ENCODE peak calls at places on chromosomes 7 and 10, in six cellular contexts. One of them, this sample, is unnamed.

GRCh38 chr10:103481974-103482531 is 3.0 kb upstream of the CALHM3 start:
- DNase-seq in IMR-90: peak
- DNase-seq in H9: no peak
- DNase-seq in mesenchymal stem cell: peak
- DNase-seq in H1: no peak
- DNase-seq in trophoblast cell: peak
- DNase-seq in this sample: no peak

GRCh38 chr7:125423444-125424155 is 494.0 kb upstream of the POT1 start:
- DNase-seq in IMR-90: no peak
- DNase-seq in H9: no peak
- DNase-seq in mesenchymal stem cell: peak
- DNase-seq in H1: no peak
- DNase-seq in trophoblast cell: no peak
- DNase-seq in this sample: no peak

GRCh38 chr7:1585142-1585981 is 15.5 kb upstream of the PSMG3 start:
- DNase-seq in IMR-90: no peak
- DNase-seq in H9: no peak
- DNase-seq in mesenchymal stem cell: no peak
- DNase-seq in H1: no peak
- DNase-seq in trophoblast cell: no peak
- DNase-seq in this sample: no peak

GRCh38 chr10:116690356-116691078 is 51.8 kb downstream of the HSPA12A start:
- DNase-seq in IMR-90: peak
- DNase-seq in H9: peak
- DNase-seq in mesenchymal stem cell: peak
- DNase-seq in H1: peak
- DNase-seq in trophoblast cell: peak
- DNase-seq in this sample: no peak

GRCh38 chr10:124532106-124532641 is 70.6 kb downstream of the LHPP start:
- DNase-seq in IMR-90: no peak
- DNase-seq in H9: peak
- DNase-seq in mesenchymal stem cell: no peak
- DNase-seq in H1: peak
- DNase-seq in trophoblast cell: peak
- DNase-seq in this sample: no peak

GRCh38 chr7:151351967-151352366 is 10.4 kb downstream of the NUB1 start:
- DNase-seq in IMR-90: no peak
- DNase-seq in H9: no peak
- DNase-seq in mesenchymal stem cell: no peak
- DNase-seq in H1: no peak
- DNase-seq in trophoblast cell: peak
- DNase-seq in this sample: no peak

GRCh38 chr7:380724-381210 is 90.8 kb downstream of the FOXL3 start:
- DNase-seq in IMR-90: no peak
- DNase-seq in H9: peak
- DNase-seq in mesenchymal stem cell: no peak
- DNase-seq in H1: no peak
- DNase-seq in trophoblast cell: no peak
- DNase-seq in this sample: no peak

GRCh38 chr7:98203261-98203963 is 7.8 kb upstream of the BHLHA15 start:
- DNase-seq in IMR-90: no peak
- DNase-seq in H9: no peak
- DNase-seq in mesenchymal stem cell: no peak
- DNase-seq in H1: no peak
- DNase-seq in trophoblast cell: no peak
- DNase-seq in this sample: no peak

GRCh38 chr10:115657161-115657850 is 564.1 kb downstream of the ATRNL1 start:
- DNase-seq in IMR-90: no peak
- DNase-seq in H9: no peak
- DNase-seq in mesenchymal stem cell: peak
- DNase-seq in H1: no peak
- DNase-seq in trophoblast cell: no peak
- DNase-seq in this sample: no peak

GRCh38 chr10:124688889-124689670 is 55.1 kb downstream of the FAM53B start:
- DNase-seq in IMR-90: no peak
- DNase-seq in H9: no peak
- DNase-seq in mesenchymal stem cell: no peak
- DNase-seq in H1: no peak
- DNase-seq in trophoblast cell: no peak
- DNase-seq in this sample: no peak

GRCh38 chr7:100673942-100674431 is 447 bp downstream of the GNB2 start:
- DNase-seq in IMR-90: no peak
- DNase-seq in H9: no peak
- DNase-seq in mesenchymal stem cell: no peak
- DNase-seq in H1: peak
- DNase-seq in trophoblast cell: no peak
- DNase-seq in this sample: no peak
- H2BK120ac ChIP-seq in IMR-90: peak
- H2BK120ac ChIP-seq in H9: no peak
- H2BK120ac ChIP-seq in mesenchymal stem cell: peak
- H2BK120ac ChIP-seq in H1: no peak
- H2BK120ac ChIP-seq in trophoblast cell: peak
- H2BK120ac ChIP-seq in this sample: no peak

GRCh38 chr10:73591578-73591902 is 398 bp upstream of the USP54 start:
- DNase-seq in IMR-90: no peak
- DNase-seq in H9: no peak
- DNase-seq in mesenchymal stem cell: no peak
- DNase-seq in H1: no peak
- DNase-seq in trophoblast cell: peak
- DNase-seq in this sample: peak
- H4K8ac ChIP-seq in IMR-90: peak
- H4K8ac ChIP-seq in H9: no peak
- H4K8ac ChIP-seq in mesenchymal stem cell: no peak
- H4K8ac ChIP-seq in H1: no peak
- H4K8ac ChIP-seq in trophoblast cell: no peak
- H4K8ac ChIP-seq in this sample: no peak

DNA sequence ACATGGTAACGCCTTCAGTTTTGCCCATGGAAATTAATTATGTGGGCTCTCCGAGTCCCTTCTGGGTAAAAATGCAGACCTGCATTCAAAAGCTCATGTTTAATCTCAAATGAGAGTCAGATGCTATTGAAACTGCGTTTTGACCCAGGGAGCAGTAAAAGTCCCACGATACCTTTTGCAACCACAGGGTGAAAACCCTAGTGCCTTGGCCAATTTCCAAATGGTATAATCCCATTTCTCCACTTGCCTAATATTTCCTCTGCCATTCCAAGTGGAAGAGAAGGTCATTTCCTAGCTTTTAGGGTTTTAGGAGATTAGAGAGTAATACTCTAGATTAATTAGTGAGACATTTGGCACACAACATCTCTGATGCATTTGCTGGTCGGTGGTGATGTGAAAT is 132.5 kb downstream of the NRP1 start:
- DNase-seq in IMR-90: no peak
- DNase-seq in H9: no peak
- DNase-seq in mesenchymal stem cell: no peak
- DNase-seq in H1: no peak
- DNase-seq in trophoblast cell: no peak
- DNase-seq in this sample: no peak
- H2AFZ ChIP-seq in IMR-90: no peak
- H2AFZ ChIP-seq in H9: no peak
- H2AFZ ChIP-seq in mesenchymal stem cell: no peak
- H2AFZ ChIP-seq in H1: no peak
- H2AFZ ChIP-seq in trophoblast cell: no peak
- H2AFZ ChIP-seq in this sample: no peak

GRCh38 chr7:44189993-44190872 is 994 bp upstream of the GCK start:
- DNase-seq in IMR-90: no peak
- DNase-seq in H9: no peak
- DNase-seq in mesenchymal stem cell: no peak
- DNase-seq in H1: no peak
- DNase-seq in trophoblast cell: no peak
- DNase-seq in this sample: no peak
- H2BK120ac ChIP-seq in IMR-90: no peak
- H2BK120ac ChIP-seq in H9: no peak
- H2BK120ac ChIP-seq in mesenchymal stem cell: no peak
- H2BK120ac ChIP-seq in H1: no peak
- H2BK120ac ChIP-seq in trophoblast cell: no peak
- H2BK120ac ChIP-seq in this sample: no peak

GRCh38 chr7:73739387-73739767 is 775 bp upstream of the ABHD11 start:
- DNase-seq in IMR-90: no peak
- DNase-seq in H9: no peak
- DNase-seq in mesenchymal stem cell: no peak
- DNase-seq in H1: no peak
- DNase-seq in trophoblast cell: peak
- DNase-seq in this sample: no peak

GRCh38 chr7:73738220-73738611 is 386 bp downstream of the ABHD11 start:
- DNase-seq in IMR-90: peak
- DNase-seq in H9: peak
- DNase-seq in mesenchymal stem cell: peak
- DNase-seq in H1: peak
- DNase-seq in trophoblast cell: peak
- DNase-seq in this sample: no peak

GRCh38 chr7:73740212-73740611 is 1.6 kb upstream of the ABHD11 start:
- DNase-seq in IMR-90: no peak
- DNase-seq in H9: no peak
- DNase-seq in mesenchymal stem cell: no peak
- DNase-seq in H1: no peak
- DNase-seq in trophoblast cell: no peak
- DNase-seq in this sample: no peak

GRCh38 chr7:73737491-73738219 is 947 bp downstream of the ABHD11 start:
- DNase-seq in IMR-90: no peak
- DNase-seq in H9: no peak
- DNase-seq in mesenchymal stem cell: no peak
- DNase-seq in H1: no peak
- DNase-seq in trophoblast cell: peak
- DNase-seq in this sample: no peak

DNA sequence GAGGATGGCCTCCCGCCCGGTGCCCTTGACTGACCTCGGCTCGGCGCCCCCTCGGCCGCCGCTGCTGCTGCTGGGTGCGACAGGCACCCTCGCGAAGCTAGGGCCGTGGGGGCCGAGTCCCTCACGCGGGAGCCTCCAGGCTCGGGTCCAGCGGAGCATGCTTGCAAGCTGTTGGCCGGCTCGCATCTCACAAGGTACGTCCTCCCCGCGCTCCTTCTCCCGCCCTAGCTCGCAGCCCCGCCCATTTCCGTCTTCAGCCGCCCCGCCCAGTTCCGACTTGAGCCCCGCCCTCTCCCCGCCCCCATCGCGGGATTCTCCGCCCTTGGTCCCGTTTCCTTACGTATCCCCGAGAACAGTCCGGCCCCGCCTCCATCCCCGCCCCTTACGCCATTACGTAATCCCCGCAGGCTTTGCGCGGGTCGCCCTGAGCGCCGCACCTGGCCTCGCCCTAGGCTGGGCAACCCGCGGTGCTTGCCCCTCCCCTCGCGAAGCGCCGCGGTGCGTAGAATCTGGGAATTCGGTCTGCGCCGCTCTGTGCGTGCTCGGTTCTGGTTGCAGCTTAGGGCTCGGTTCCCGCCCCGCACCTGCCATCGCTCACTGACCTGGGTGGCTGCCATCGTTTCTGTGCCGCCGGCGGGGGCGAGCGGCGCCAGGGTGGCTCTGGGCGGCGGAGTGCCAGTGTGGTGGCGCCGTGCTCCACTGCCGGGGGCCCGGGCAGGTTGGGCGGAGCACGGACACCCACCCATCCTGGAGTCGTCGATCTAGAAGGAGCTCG is at the start of gene ABHD11:
- DNase-seq in IMR-90: peak
- DNase-seq in H9: peak
- DNase-seq in mesenchymal stem cell: peak
- DNase-seq in H1: peak
- DNase-seq in trophoblast cell: peak
- DNase-seq in this sample: peak
- H4K8ac ChIP-seq in IMR-90: peak
- H4K8ac ChIP-seq in H9: no peak
- H4K8ac ChIP-seq in mesenchymal stem cell: peak
- H4K8ac ChIP-seq in H1: peak
- H4K8ac ChIP-seq in trophoblast cell: peak
- H4K8ac ChIP-seq in this sample: peak

DNA sequence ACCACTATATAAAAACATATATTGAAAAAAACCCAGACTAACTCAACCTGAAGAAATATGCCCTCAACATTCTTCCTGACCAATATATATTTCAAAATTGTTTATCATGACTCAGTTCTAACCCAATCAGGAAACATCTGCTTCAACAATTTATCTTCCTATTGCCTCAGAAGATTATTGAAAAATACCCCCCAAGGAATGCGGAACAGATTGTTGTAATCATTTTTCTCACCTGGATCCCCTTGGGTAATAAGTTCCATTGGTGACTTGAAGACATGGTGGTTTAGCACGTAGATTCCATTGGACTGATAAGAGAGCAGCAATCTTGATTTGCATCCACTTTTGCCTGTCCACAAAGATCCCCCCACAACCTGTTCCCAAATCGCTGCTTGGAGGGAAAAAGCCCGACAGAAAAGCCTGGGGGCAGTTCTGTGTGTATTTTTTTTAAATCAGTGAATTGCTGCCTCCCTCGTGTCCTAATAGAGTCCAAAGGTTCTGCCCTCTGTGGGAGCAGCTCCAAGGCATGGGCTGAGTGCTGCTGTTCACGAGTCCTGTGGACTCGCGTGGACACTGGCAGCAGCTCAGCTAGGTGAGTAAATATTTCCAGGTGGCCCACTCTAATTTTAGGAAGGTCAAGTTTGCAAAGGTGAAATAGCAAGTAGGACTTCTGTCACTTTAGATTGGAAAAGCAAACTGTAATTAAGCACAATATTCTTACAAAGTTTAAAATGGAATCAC is 5.9 kb upstream of the INHBA start:
- DNase-seq in IMR-90: peak
- DNase-seq in H9: no peak
- DNase-seq in mesenchymal stem cell: no peak
- DNase-seq in H1: no peak
- DNase-seq in trophoblast cell: peak
- DNase-seq in this sample: no peak
- H2AFZ ChIP-seq in IMR-90: no peak
- H2AFZ ChIP-seq in H9: no peak
- H2AFZ ChIP-seq in mesenchymal stem cell: no peak
- H2AFZ ChIP-seq in H1: no peak
- H2AFZ ChIP-seq in trophoblast cell: no peak
- H2AFZ ChIP-seq in this sample: no peak

GRCh38 chr10:79093658-79094411 is 25.1 kb downstream of the ZMIZ1 start:
- DNase-seq in IMR-90: peak
- DNase-seq in H9: no peak
- DNase-seq in mesenchymal stem cell: peak
- DNase-seq in H1: no peak
- DNase-seq in trophoblast cell: no peak
- DNase-seq in this sample: no peak
- H2BK120ac ChIP-seq in IMR-90: peak
- H2BK120ac ChIP-seq in H9: no peak
- H2BK120ac ChIP-seq in mesenchymal stem cell: no peak
- H2BK120ac ChIP-seq in H1: no peak
- H2BK120ac ChIP-seq in trophoblast cell: no peak
- H2BK120ac ChIP-seq in this sample: no peak

GRCh38 chr7:123773499-123773898 is 24.7 kb upstream of the WASL start:
- DNase-seq in IMR-90: no peak
- DNase-seq in H9: no peak
- DNase-seq in mesenchymal stem cell: no peak
- DNase-seq in H1: no peak
- DNase-seq in trophoblast cell: no peak
- DNase-seq in this sample: no peak
- H4K8ac ChIP-seq in IMR-90: no peak
- H4K8ac ChIP-seq in H9: no peak
- H4K8ac ChIP-seq in mesenchymal stem cell: no peak
- H4K8ac ChIP-seq in H1: no peak
- H4K8ac ChIP-seq in trophoblast cell: no peak
- H4K8ac ChIP-seq in this sample: no peak

This sample was measured in neuronal stem cell.